ENCODE peak calls at places on chromosomes 5 and 9, in five cellular contexts. U, O, T, H and Y are unnamed samples.

GRCh38 chr9:72022846-72023245 is 37.6 kb downstream of the C9orf57 start:
- DNase-seq in U (no peak), H (peak; percentile 70), T (no peak), O (peak; percentile 93), Y (no peak)

GRCh38 chr5:126358525-126358924 is 64.7 kb upstream of the GRAMD2B start:
- DNase-seq in O (peak; percentile 57), U (no peak), T (no peak), H (no peak), Y (no peak)

GRCh38 chr9:116282598-116282997 is 129.0 kb downstream of the PAPPA start:
- DNase-seq in H (no peak), U (no peak), T (no peak), O (no peak), Y (no peak)

GRCh38 chr5:60929024-60929423 is 15.8 kb downstream of the ERCC8 start:
- DNase-seq in U (no peak), H (no peak), O (no peak), T (no peak), Y (no peak)

GRCh38 chr5:180799902-180800801 is 2.5 kb downstream of the MGAT1 start:
- DNase-seq in O (peak; percentile 88), T (no peak), H (peak; percentile 52), U (no peak), Y (no peak)

GRCh38 chr5:55691265-55692105 is 20.6 kb downstream of the SLC38A9 start:
- DNase-seq in U (peak; percentile 77), H (peak; percentile 51), T (no peak), O (peak; percentile 27), Y (no peak)

GRCh38 chr9:19028835-19029451 is 4.1 kb downstream of the SAXO1 start:
- DNase-seq in O (peak; percentile 33), H (peak; percentile 36), T (no peak), U (peak; percentile 45), Y (peak; percentile 49)

GRCh38 chr9:76618762-76619161 is 145.5 kb upstream of the PCA3 start:
- DNase-seq in T (no peak), O (peak; percentile 49), U (no peak), H (no peak), Y (no peak)

GRCh38 chr5:178349147-178349527 is 116.5 kb upstream of the PHYKPL start:
- DNase-seq in U (no peak), T (no peak), H (no peak), O (no peak), Y (no peak)

GRCh38 chr9:81474792-81475191 is 214.6 kb downstream of the TLE1 start:
- DNase-seq in O (no peak), T (no peak), U (no peak), H (no peak), Y (no peak)

GRCh38 chr5:5589146-5589826 is 166.8 kb downstream of the ICE1 start:
- DNase-seq in U (no peak), O (no peak), T (no peak), H (no peak), Y (no peak)

GRCh38 chr5:109399092-109399759 is 10.5 kb downstream of the PJA2 start:
- DNase-seq in U (no peak), O (peak; percentile 52), T (no peak), H (no peak), Y (no peak)

GRCh38 chr9:125964702-125965225 is 217.6 kb downstream of the PBX3 start:
- DNase-seq in H (no peak), O (no peak), T (no peak), U (no peak), Y (no peak)

GRCh38 chr5:157464518-157465171 is 4.6 kb downstream of the NIPAL4 start:
- DNase-seq in T (no peak), H (peak; percentile 81), O (peak; percentile 84), U (peak; percentile 68), Y (peak; percentile 43)

GRCh38 chr5:96149546-96149945 is 187.9 kb upstream of the ELL2 start:
- DNase-seq in O (no peak), H (no peak), U (no peak), T (no peak), Y (no peak)

GRCh38 chr9:8456327-8456726 is 656.7 kb upstream of the DMAC1 start:
- DNase-seq in T (no peak), O (no peak), U (no peak), H (no peak), Y (no peak)

GRCh38 chr9:127818574-127818973 is 15.9 kb downstream of the FPGS start:
- DNase-seq in T (no peak), H (no peak), U (no peak), O (no peak), Y (no peak)
- H3K36me3 ChIP-seq in T (no peaks in the 10 kb centered on the region), H (no peaks in the 10 kb centered on the region), U (peaks cover 17% of the 10 kb centered on the region), O (peaks cover 2% of the 10 kb centered on the region), Y (no peaks in the 10 kb centered on the region)

GRCh38 chr5:90409318-90410177 is at the start of gene CETN3:
- DNase-seq in T (peak; percentile 93), U (peak; percentile 96), H (peak; percentile 90), O (peak; percentile 94), Y (peak; percentile 97)
- TF ChIP-seq CTCF in T (no peak), U (no peak), H (no peak), O (no peak), Y (no peak)

GRCh38 chr9:128080218-128080617 is 12.2 kb downstream of the SLC25A25 start:
- DNase-seq in H (no peak), U (no peak), O (no peak), T (no peak), Y (no peak)

GRCh38 chr9:128077847-128078503 is 9.9 kb downstream of the SLC25A25 start:
- DNase-seq in U (no peak), H (no peak), O (no peak), T (no peak), Y (no peak)

GRCh38 chr9:128078504-128079434 is 10.7 kb downstream of the SLC25A25 start:
- DNase-seq in U (no peak), T (peak; percentile 49), H (peak; percentile 94), O (peak; percentile 56), Y (peak; percentile 66)

GRCh38 chr9:128082173-128082572 is 14.1 kb downstream of the SLC25A25 start:
- DNase-seq in O (no peak), U (no peak), H (no peak), T (no peak), Y (no peak)

GRCh38 chr9:128081052-128081451 is 13.0 kb downstream of the SLC25A25 start:
- DNase-seq in U (no peak), H (no peak), T (peak; percentile 92), O (peak; percentile 81), Y (no peak)
- H3K4me3 ChIP-seq in U (no peak overlapping the region), H (no peak overlapping the region), T (no peak overlapping the region), O (no peak overlapping the region), Y (no peak overlapping the region)

GRCh38 chr5:134161712-134162395 is 14.9 kb downstream of the SKP1 start:
- DNase-seq in T (no peak), O (no peak), U (no peak), H (no peak), Y (no peak)
- H3K36me3 ChIP-seq in T (no peaks in the 10 kb centered on the region), O (peaks cover 54% of the 10 kb centered on the region), U (peaks cover 90% of the 10 kb centered on the region), H (peaks cover 74% of the 10 kb centered on the region), Y (peaks cover 4% of the 10 kb centered on the region)

DNA sequence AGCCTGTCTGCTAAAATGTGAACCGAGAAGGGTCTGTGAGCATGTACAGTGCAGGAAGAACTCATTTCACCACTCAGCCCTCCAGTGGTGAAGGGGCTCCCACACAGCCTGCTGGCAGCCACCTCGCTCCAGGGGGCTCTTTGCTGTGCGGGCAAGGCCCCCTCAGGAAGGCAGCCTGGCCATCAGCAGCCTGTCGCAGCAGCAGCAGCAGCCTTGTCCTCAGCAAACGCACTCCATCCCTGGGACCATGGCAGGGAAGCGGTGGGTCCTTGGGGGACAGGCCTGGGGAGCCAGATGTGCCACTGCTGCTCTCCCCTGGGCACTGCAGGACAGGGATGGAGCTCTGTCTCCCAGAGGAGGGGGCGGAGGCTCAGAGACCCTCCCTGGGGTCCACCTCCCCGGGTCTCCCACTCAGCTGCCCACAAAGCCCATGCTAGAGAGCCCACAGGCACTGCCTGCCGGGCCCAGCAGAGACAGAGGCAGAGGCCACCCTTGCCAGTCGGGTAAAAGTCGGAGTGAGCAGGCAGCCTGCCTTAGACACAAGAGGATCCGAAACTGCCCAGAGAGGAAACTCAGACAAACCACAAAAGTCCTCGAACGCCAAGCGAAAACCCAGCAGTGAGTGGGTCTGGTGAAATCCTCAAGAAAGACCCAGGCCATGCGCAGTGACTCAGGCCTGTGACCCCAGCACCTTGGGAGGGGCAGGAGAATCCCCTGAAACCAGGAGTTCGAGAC is 8.0 kb downstream of the BRD3 start:
- DNase-seq in O (no peak), H (no peak), U (no peak), T (no peak), Y (no peak)
- TF ChIP-seq CTCF in O (no peak), H (no peak), U (no peak), T (no peak), Y (no peak)

GRCh38 chr9:79623799-79624721 is 52.3 kb downstream of the TLE4 start:
- DNase-seq in O (no peak), H (no peak), T (no peak), U (peak; percentile 94), Y (peak; percentile 23)
- H3K4me3 ChIP-seq in O (no peak overlapping the region), H (no peak overlapping the region), T (no peak overlapping the region), U (peak overlapping the region; percentile 31), Y (no peak overlapping the region)

GRCh38 chr9:94881454-94881853 is 155.0 kb downstream of the AOPEP start:
- DNase-seq in U (no peak), H (no peak), O (no peak), T (no peak), Y (no peak)
- H3K36me3 ChIP-seq in U (no peaks in the 10 kb centered on the region), H (no peaks in the 10 kb centered on the region), O (no peaks in the 10 kb centered on the region), T (no peaks in the 10 kb centered on the region), Y (no peaks in the 10 kb centered on the region)

DNA sequence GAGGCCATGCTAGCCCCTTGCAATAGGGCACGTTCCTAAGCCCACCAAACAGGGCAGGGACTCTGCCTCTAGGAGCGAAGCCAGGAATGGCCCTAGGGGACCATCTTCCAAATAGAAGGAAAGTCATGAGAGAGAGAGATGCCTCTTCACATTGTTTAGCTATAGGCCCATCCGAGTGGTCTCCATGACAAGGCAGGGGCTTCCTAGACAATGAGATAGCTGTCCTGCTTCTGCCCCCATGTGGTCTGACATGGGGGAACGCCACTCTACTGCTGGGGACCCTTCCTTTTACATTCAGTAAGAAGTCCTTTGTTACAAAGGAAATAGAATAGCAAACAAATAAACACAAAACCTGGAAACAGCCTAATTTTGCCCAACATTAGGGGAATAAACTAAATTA is 17.9 kb upstream of the KIF4B start:
- DNase-seq in O (no peak), H (no peak), U (peak; percentile 56), T (no peak), Y (no peak)
- TF ChIP-seq CTCF in O (no peak), H (no peak), U (peak; percentile 55), T (no peak), Y (no peak)

GRCh38 chr9:70616401-70617010 is 202.0 kb upstream of the KLF9 start:
- DNase-seq in U (no peak), T (no peak), H (no peak), O (no peak), Y (no peak)
- H3K4me3 ChIP-seq in U (no peak overlapping the region), T (no peak overlapping the region), H (no peak overlapping the region), O (no peak overlapping the region), Y (no peak overlapping the region)